ENCODE peak calls at places on chromosomes 4 and X, in four cellular contexts. One of them, this sample, is unnamed. For H3K27me3, the result is how much of the 10 kb centered on the place peaks cover.

GRCh38 chrX:138006176-138006575 is 440.2 kb downstream of the ZIC3 start:
- DNase-seq in mesendoderm: no peak
- DNase-seq in H9: no peak
- DNase-seq in IMR-90: no peak
- DNase-seq in this sample: no peak

GRCh38 chrX:136468391-136469103 is 19.2 kb upstream of the BRS3 start:
- DNase-seq in mesendoderm: no peak
- DNase-seq in H9: no peak
- DNase-seq in IMR-90: no peak
- DNase-seq in this sample: no peak

GRCh38 chr4:112251044-112251632 is 19.6 kb downstream of the AP1AR start:
- DNase-seq in mesendoderm: peak
- DNase-seq in H9: no peak
- DNase-seq in IMR-90: no peak
- DNase-seq in this sample: no peak

GRCh38 chr4:47483722-47484121 is 1.4 kb upstream of the ATP10D start:
- DNase-seq in mesendoderm: no peak
- DNase-seq in H9: no peak
- DNase-seq in IMR-90: no peak
- DNase-seq in this sample: no peak

GRCh38 chr4:96093057-96093456 is 253.2 kb downstream of the PDHA2 start:
- DNase-seq in mesendoderm: no peak
- DNase-seq in H9: no peak
- DNase-seq in IMR-90: no peak
- DNase-seq in this sample: no peak

GRCh38 chrX:43716696-43717095 is 60.6 kb downstream of the MAOA start:
- DNase-seq in mesendoderm: no peak
- DNase-seq in H9: no peak
- DNase-seq in IMR-90: no peak
- DNase-seq in this sample: no peak

GRCh38 chr4:128840711-128841318 is 31.3 kb downstream of the JADE1 start:
- DNase-seq in mesendoderm: peak
- DNase-seq in H9: no peak
- DNase-seq in IMR-90: no peak
- DNase-seq in this sample: no peak

GRCh38 chr4:88575222-88575621 is 17.1 kb upstream of the HERC3 start:
- DNase-seq in mesendoderm: no peak
- DNase-seq in H9: no peak
- DNase-seq in IMR-90: no peak
- DNase-seq in this sample: no peak

GRCh38 chr4:158347596-158347995 is 137.3 kb downstream of the TMEM144 start:
- DNase-seq in mesendoderm: no peak
- DNase-seq in H9: no peak
- DNase-seq in IMR-90: no peak
- DNase-seq in this sample: no peak

GRCh38 chr4:88457307-88458090 is 580 bp downstream of the HERC5 start:
- DNase-seq in mesendoderm: peak
- DNase-seq in H9: peak
- DNase-seq in IMR-90: no peak
- DNase-seq in this sample: no peak

GRCh38 chrX:137194164-137194563 is 160.4 kb upstream of the GPR101 start:
- DNase-seq in mesendoderm: peak
- DNase-seq in H9: peak
- DNase-seq in IMR-90: peak
- DNase-seq in this sample: peak

GRCh38 chr4:128868758-128869157 is 59.3 kb downstream of the JADE1 start:
- DNase-seq in mesendoderm: no peak
- DNase-seq in H9: no peak
- DNase-seq in IMR-90: no peak
- DNase-seq in this sample: peak

GRCh38 chr4:14841801-14842748 is 160.2 kb upstream of the CPEB2 start:
- DNase-seq in mesendoderm: no peak
- DNase-seq in H9: no peak
- DNase-seq in IMR-90: no peak
- DNase-seq in this sample: no peak

GRCh38 chrX:50860518-50860917 is 46.5 kb upstream of the SHROOM4 start:
- DNase-seq in mesendoderm: no peak
- DNase-seq in H9: no peak
- DNase-seq in IMR-90: no peak
- DNase-seq in this sample: no peak

GRCh38 chrX:14817559-14817958 is 55.3 kb downstream of the FANCB start:
- DNase-seq in mesendoderm: no peak
- DNase-seq in H9: no peak
- DNase-seq in IMR-90: no peak
- DNase-seq in this sample: no peak

DNA sequence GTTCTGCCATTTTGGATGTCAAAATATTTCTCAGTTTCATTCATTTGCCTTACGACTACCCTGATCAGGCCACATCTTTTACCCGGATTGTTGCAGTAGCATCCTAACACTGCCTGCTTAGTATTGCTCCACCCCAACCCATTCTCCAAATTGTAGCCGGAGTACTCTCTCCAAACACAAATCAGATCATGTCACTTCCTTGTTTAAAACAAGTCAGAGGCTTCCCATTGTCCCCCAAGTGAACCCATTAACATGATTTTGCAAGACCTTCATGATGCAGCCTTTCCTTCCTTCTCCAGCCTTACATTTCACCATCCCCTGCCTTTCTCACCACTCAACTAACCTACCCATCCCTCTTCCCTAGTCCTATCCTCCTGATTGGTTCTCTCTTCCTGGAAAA is 53.1 kb downstream of the FANCB start:
- DNase-seq in mesendoderm: no peak
- DNase-seq in H9: no peak
- DNase-seq in IMR-90: no peak
- DNase-seq in this sample: no peak
- H3K56ac ChIP-seq in mesendoderm: no peak
- H3K56ac ChIP-seq in H9: no peak
- H3K56ac ChIP-seq in IMR-90: no peak
- H3K56ac ChIP-seq in this sample: no peak

GRCh38 chr4:146637853-146638800 is 566 bp upstream of the POU4F2 start:
- DNase-seq in mesendoderm: no peak
- DNase-seq in H9: peak
- DNase-seq in IMR-90: no peak
- DNase-seq in this sample: peak

GRCh38 chr4:146634825-146635224 is 3.9 kb upstream of the POU4F2 start:
- DNase-seq in mesendoderm: no peak
- DNase-seq in H9: no peak
- DNase-seq in IMR-90: no peak
- DNase-seq in this sample: no peak

GRCh38 chr4:146632770-146633470 is 5.8 kb upstream of the POU4F2 start:
- DNase-seq in mesendoderm: no peak
- DNase-seq in H9: no peak
- DNase-seq in IMR-90: no peak
- DNase-seq in this sample: no peak

GRCh38 chr4:146638801-146639351 is at the start of gene POU4F2:
- DNase-seq in mesendoderm: peak
- DNase-seq in H9: peak
- DNase-seq in IMR-90: no peak
- DNase-seq in this sample: no peak

DNA sequence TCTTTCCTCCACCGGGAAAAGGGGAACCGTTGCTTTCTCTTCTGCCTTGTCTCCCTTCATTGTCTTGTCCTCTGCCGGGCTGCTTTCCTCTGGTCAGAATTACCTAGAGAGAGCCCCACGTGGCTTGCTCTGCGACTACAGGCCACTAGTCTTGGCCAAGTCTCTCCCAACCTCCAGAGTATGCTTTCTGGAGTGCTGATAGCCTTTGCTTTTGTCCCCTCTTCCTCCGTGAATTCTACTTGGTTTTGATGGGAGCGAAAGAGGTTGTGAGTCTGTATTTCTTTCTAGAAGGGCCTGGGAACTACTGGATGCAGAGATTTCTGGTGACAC is 5.3 kb upstream of the POU4F2 start:
- DNase-seq in mesendoderm: peak
- DNase-seq in H9: no peak
- DNase-seq in IMR-90: no peak
- DNase-seq in this sample: no peak
- H3K27me3 ChIP-seq in mesendoderm: half or more
- H3K27me3 ChIP-seq in H9: half or more
- H3K27me3 ChIP-seq in IMR-90: under half
- H3K27me3 ChIP-seq in this sample: half or more

DNA sequence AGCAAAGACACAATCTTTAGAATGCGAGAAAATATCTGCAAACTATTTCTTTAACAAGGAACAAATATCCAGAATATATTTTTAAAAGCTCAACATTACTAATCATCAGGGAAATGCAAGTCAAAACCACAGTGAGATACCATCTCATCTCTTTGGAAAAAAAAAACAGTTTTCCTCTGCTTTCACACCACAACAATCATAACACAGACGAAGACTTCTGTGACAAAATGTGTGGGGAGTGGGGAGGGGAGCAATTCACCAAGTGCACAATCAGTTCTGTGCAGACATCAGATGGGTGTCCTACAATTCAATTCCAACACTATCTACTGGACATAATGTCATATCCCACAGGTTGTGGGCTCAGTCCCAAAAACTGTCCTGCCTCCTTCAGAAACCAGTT is 293.2 kb upstream of the SLC7A11 start:
- DNase-seq in mesendoderm: no peak
- DNase-seq in H9: no peak
- DNase-seq in IMR-90: no peak
- DNase-seq in this sample: no peak
- H3K56ac ChIP-seq in mesendoderm: no peak
- H3K56ac ChIP-seq in H9: no peak
- H3K56ac ChIP-seq in IMR-90: no peak
- H3K56ac ChIP-seq in this sample: no peak

DNA sequence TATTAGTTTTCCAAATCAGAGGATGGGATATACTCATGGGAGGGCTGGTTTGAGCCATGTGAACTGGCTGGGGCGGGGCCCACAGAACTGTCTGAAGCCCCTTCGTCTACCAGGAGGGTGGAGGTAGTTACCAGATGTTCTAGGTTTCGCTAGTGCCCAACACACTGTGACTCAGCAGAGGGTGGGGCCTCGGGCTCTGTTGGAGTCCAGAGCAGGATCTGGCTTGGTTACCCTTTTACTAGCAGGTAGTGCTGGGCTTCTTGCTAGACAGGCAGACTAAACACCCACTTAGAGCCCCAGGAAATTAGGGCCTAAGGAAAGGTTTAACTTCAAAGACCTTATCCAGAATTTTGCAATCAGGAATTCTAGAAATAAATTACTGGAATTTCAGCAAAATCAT is 56.2 kb upstream of the CHRDL1 start:
- DNase-seq in mesendoderm: peak
- DNase-seq in H9: no peak
- DNase-seq in IMR-90: peak
- DNase-seq in this sample: no peak
- H3K27me3 ChIP-seq in mesendoderm: under half
- H3K27me3 ChIP-seq in H9: under half
- H3K27me3 ChIP-seq in IMR-90: under half
- H3K27me3 ChIP-seq in this sample: under half

DNA sequence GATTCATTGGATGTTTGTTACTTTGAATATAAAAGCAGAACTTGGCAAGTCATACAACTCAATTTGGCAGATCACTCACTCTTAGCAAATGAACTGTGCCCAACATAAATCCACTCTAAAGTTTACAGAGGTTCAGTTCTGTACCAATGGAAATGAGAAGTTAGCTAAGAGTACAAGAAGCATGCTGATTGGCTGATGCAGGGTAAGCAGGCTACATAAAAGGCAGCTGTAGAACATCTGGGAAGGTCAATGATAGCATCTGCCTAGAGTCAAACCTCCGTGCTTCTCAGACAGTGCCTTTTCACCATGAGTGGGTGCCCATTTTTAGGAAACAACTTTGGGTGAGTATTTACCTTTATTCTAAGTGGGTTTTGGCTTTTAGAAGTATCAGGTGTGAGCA is at the start of gene TDO2:
- DNase-seq in mesendoderm: no peak
- DNase-seq in H9: no peak
- DNase-seq in IMR-90: no peak
- DNase-seq in this sample: no peak
- H3K56ac ChIP-seq in mesendoderm: no peak
- H3K56ac ChIP-seq in H9: no peak
- H3K56ac ChIP-seq in IMR-90: no peak
- H3K56ac ChIP-seq in this sample: no peak

GRCh38 chr4:71189471-71189870 is 149.3 kb upstream of the SLC4A4 start:
- DNase-seq in mesendoderm: peak
- DNase-seq in H9: no peak
- DNase-seq in IMR-90: peak
- DNase-seq in this sample: no peak
- H3K27me3 ChIP-seq in mesendoderm: under half
- H3K27me3 ChIP-seq in H9: under half
- H3K27me3 ChIP-seq in IMR-90: under half
- H3K27me3 ChIP-seq in this sample: under half

DNA sequence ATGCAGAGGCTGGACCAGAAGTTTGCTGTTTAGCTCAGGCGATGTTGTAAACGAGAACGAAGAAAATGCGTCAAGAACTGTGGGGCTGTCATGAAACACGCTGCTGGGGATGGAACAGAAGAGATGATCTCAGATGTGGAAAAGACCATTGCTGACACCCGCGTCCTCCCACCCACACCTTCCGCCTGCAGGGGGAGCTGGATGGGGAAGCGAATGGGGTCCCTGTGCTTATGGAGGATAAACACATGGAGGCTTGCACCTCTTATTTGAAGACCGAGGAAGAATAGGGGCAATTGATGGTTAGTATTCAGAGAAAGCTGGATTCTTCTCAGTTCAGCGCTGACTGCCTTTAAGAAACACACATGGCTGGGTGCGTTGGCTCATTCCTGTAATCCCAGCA is 63.9 kb downstream of the GPR143 start:
- DNase-seq in mesendoderm: no peak
- DNase-seq in H9: no peak
- DNase-seq in IMR-90: no peak
- DNase-seq in this sample: peak
- H3K56ac ChIP-seq in mesendoderm: no peak
- H3K56ac ChIP-seq in H9: no peak
- H3K56ac ChIP-seq in IMR-90: no peak
- H3K56ac ChIP-seq in this sample: no peak

GRCh38 chr4:84481879-84482245 is 17.2 kb downstream of the NKX6-1 start:
- DNase-seq in mesendoderm: no peak
- DNase-seq in H9: peak
- DNase-seq in IMR-90: no peak
- DNase-seq in this sample: peak

GRCh38 chr4:84479663-84480062 is 19.4 kb downstream of the NKX6-1 start:
- DNase-seq in mesendoderm: peak
- DNase-seq in H9: peak
- DNase-seq in IMR-90: no peak
- DNase-seq in this sample: no peak

GRCh38 chr4:84481077-84481878 is 17.8 kb downstream of the NKX6-1 start:
- DNase-seq in mesendoderm: no peak
- DNase-seq in H9: peak
- DNase-seq in IMR-90: no peak
- DNase-seq in this sample: no peak

GRCh38 chr4:84477738-84478137 is 21.4 kb downstream of the NKX6-1 start:
- DNase-seq in mesendoderm: no peak
- DNase-seq in H9: no peak
- DNase-seq in IMR-90: no peak
- DNase-seq in this sample: no peak

GRCh38 chr4:84480082-84480481 is 19.0 kb downstream of the NKX6-1 start:
- DNase-seq in mesendoderm: no peak
- DNase-seq in H9: no peak
- DNase-seq in IMR-90: no peak
- DNase-seq in this sample: no peak
- H3K27me3 ChIP-seq in mesendoderm: under half
- H3K27me3 ChIP-seq in H9: half or more
- H3K27me3 ChIP-seq in IMR-90: under half
- H3K27me3 ChIP-seq in this sample: half or more

GRCh38 chr4:24680746-24681145 is 96.4 kb upstream of the DHX15 start:
- DNase-seq in mesendoderm: no peak
- DNase-seq in H9: no peak
- DNase-seq in IMR-90: no peak
- DNase-seq in this sample: no peak
- H3K56ac ChIP-seq in mesendoderm: no peak
- H3K56ac ChIP-seq in H9: no peak
- H3K56ac ChIP-seq in IMR-90: no peak
- H3K56ac ChIP-seq in this sample: no peak